ENCODE peak calls at places on chromosomes 13 and 19, in five cellular contexts. One of them, this sample, is unnamed.

GRCh38 chr19:53880716-53881481 is 1.1 kb upstream of the PRKCG start:
- DNase-seq in fibroblast of pulmonary artery: no peak
- DNase-seq in kidney epithelial cell: no peak
- DNase-seq in colonic mucosa: no peak
- DNase-seq in GM12865: no peak
- DNase-seq in this sample: no peak

GRCh38 chr19:17794731-17795494 is at the start of gene B3GNT3:
- DNase-seq in fibroblast of pulmonary artery: peak; percentile 39
- DNase-seq in kidney epithelial cell: no peak
- DNase-seq in colonic mucosa: peak; percentile 97
- DNase-seq in GM12865: no peak
- DNase-seq in this sample: no peak

GRCh38 chr13:110015253-110015652 is 228.9 kb upstream of the IRS2 start:
- DNase-seq in fibroblast of pulmonary artery: peak; percentile 24
- DNase-seq in kidney epithelial cell: no peak
- DNase-seq in colonic mucosa: no peak
- DNase-seq in GM12865: no peak
- DNase-seq in this sample: no peak

GRCh38 chr19:50159078-50159477 is 4.0 kb downstream of the IZUMO2 start:
- DNase-seq in fibroblast of pulmonary artery: no peak
- DNase-seq in kidney epithelial cell: no peak
- DNase-seq in colonic mucosa: no peak
- DNase-seq in GM12865: no peak
- DNase-seq in this sample: no peak

GRCh38 chr19:18744019-18744418 is 47.1 kb downstream of the COMP start:
- DNase-seq in fibroblast of pulmonary artery: no peak
- DNase-seq in kidney epithelial cell: no peak
- DNase-seq in colonic mucosa: no peak
- DNase-seq in GM12865: no peak
- DNase-seq in this sample: no peak

GRCh38 chr19:7772752-7773291 is 9.8 kb downstream of the CLEC4M start:
- DNase-seq in fibroblast of pulmonary artery: peak; percentile 25
- DNase-seq in kidney epithelial cell: no peak
- DNase-seq in colonic mucosa: no peak
- DNase-seq in GM12865: peak; percentile 81
- DNase-seq in this sample: peak; percentile 34

GRCh38 chr13:48505597-48506091 is 27.2 kb downstream of the RCBTB2 start:
- DNase-seq in fibroblast of pulmonary artery: no peak
- DNase-seq in kidney epithelial cell: no peak
- DNase-seq in colonic mucosa: no peak
- DNase-seq in GM12865: peak; percentile 95
- DNase-seq in this sample: peak; percentile 96

GRCh38 chr13:113796948-113797676 is 38.1 kb downstream of the TMEM255B start:
- DNase-seq in fibroblast of pulmonary artery: no peak
- DNase-seq in kidney epithelial cell: no peak
- DNase-seq in colonic mucosa: no peak
- DNase-seq in GM12865: no peak
- DNase-seq in this sample: no peak

GRCh38 chr19:30083125-30083681 is 141.2 kb downstream of the URI1 start:
- DNase-seq in fibroblast of pulmonary artery: no peak
- DNase-seq in kidney epithelial cell: no peak
- DNase-seq in colonic mucosa: no peak
- DNase-seq in GM12865: no peak
- DNase-seq in this sample: no peak

GRCh38 chr13:51191743-51192142 is 30.5 kb upstream of the FAM124A start:
- DNase-seq in fibroblast of pulmonary artery: no peak
- DNase-seq in kidney epithelial cell: no peak
- DNase-seq in colonic mucosa: no peak
- DNase-seq in GM12865: no peak
- DNase-seq in this sample: no peak

GRCh38 chr19:33194884-33195710 is 967 bp downstream of the LRP3 start:
- DNase-seq in fibroblast of pulmonary artery: peak; percentile 53
- DNase-seq in kidney epithelial cell: no peak
- DNase-seq in colonic mucosa: peak; percentile 34
- DNase-seq in GM12865: no peak
- DNase-seq in this sample: no peak

GRCh38 chr13:83975668-83976165 is 93.4 kb upstream of the SLITRK1 start:
- DNase-seq in fibroblast of pulmonary artery: no peak
- DNase-seq in kidney epithelial cell: no peak
- DNase-seq in colonic mucosa: no peak
- DNase-seq in GM12865: peak; percentile 33
- DNase-seq in this sample: no peak

GRCh38 chr13:51280379-51280940 is 58.3 kb downstream of the FAM124A start:
- DNase-seq in fibroblast of pulmonary artery: no peak
- DNase-seq in kidney epithelial cell: no peak
- DNase-seq in colonic mucosa: no peak
- DNase-seq in GM12865: no peak
- DNase-seq in this sample: no peak

GRCh38 chr13:32086366-32086765 is 54.8 kb downstream of the FRY start:
- DNase-seq in fibroblast of pulmonary artery: peak; percentile 34
- DNase-seq in kidney epithelial cell: no peak
- DNase-seq in colonic mucosa: no peak
- DNase-seq in GM12865: no peak
- DNase-seq in this sample: no peak

GRCh38 chr13:30895773-30896172 is 10.3 kb upstream of the MEDAG start:
- DNase-seq in fibroblast of pulmonary artery: peak; percentile 97
- DNase-seq in kidney epithelial cell: peak; percentile 41
- DNase-seq in colonic mucosa: no peak
- DNase-seq in GM12865: no peak
- DNase-seq in this sample: no peak

GRCh38 chr13:47457631-47458030 is 543.4 kb downstream of the SUCLA2 start:
- DNase-seq in fibroblast of pulmonary artery: peak; percentile 65
- DNase-seq in kidney epithelial cell: no peak
- DNase-seq in colonic mucosa: no peak
- DNase-seq in GM12865: no peak
- DNase-seq in this sample: no peak

GRCh38 chr19:16920816-16921529 is 32.2 kb downstream of the F2RL3 start:
- DNase-seq in fibroblast of pulmonary artery: peak; percentile 81
- DNase-seq in kidney epithelial cell: no peak
- DNase-seq in colonic mucosa: no peak
- DNase-seq in GM12865: no peak
- DNase-seq in this sample: no peak

GRCh38 chr19:18735324-18735723 is 51.8 kb downstream of the CRTC1 start:
- DNase-seq in fibroblast of pulmonary artery: no peak
- DNase-seq in kidney epithelial cell: no peak
- DNase-seq in colonic mucosa: no peak
- DNase-seq in GM12865: no peak
- DNase-seq in this sample: no peak

GRCh38 chr19:55368701-55369563 is 1.3 kb downstream of the IL11 start:
- DNase-seq in fibroblast of pulmonary artery: peak; percentile 41
- DNase-seq in kidney epithelial cell: no peak
- DNase-seq in colonic mucosa: no peak
- DNase-seq in GM12865: no peak
- DNase-seq in this sample: no peak

GRCh38 chr19:55460670-55461258 is 678 bp downstream of the ISOC2 start:
- DNase-seq in fibroblast of pulmonary artery: peak; percentile 92
- DNase-seq in kidney epithelial cell: no peak
- DNase-seq in colonic mucosa: peak; percentile 92
- DNase-seq in GM12865: peak; percentile 70
- DNase-seq in this sample: no peak

GRCh38 chr19:56837892-56838679 is 2.4 kb downstream of the PEG3 start:
- DNase-seq in fibroblast of pulmonary artery: peak; percentile 32
- DNase-seq in kidney epithelial cell: peak; percentile 38
- DNase-seq in colonic mucosa: peak; percentile 22
- DNase-seq in GM12865: no peak
- DNase-seq in this sample: no peak

GRCh38 chr13:20351279-20352022 is 119.3 kb upstream of the GJB6 start:
- DNase-seq in fibroblast of pulmonary artery: peak; percentile 47
- DNase-seq in kidney epithelial cell: no peak
- DNase-seq in colonic mucosa: no peak
- DNase-seq in GM12865: no peak
- DNase-seq in this sample: no peak

GRCh38 chr19:45558399-45558878 is 26.2 kb downstream of the OPA3 start:
- DNase-seq in fibroblast of pulmonary artery: peak; percentile 58
- DNase-seq in kidney epithelial cell: no peak
- DNase-seq in colonic mucosa: peak; percentile 77
- DNase-seq in GM12865: peak; percentile 84
- DNase-seq in this sample: peak; percentile 47

GRCh38 chr13:28955264-28955966 is 135.3 kb downstream of the MTUS2 start:
- DNase-seq in fibroblast of pulmonary artery: no peak
- DNase-seq in kidney epithelial cell: no peak
- DNase-seq in colonic mucosa: no peak
- DNase-seq in GM12865: no peak
- DNase-seq in this sample: no peak

DNA sequence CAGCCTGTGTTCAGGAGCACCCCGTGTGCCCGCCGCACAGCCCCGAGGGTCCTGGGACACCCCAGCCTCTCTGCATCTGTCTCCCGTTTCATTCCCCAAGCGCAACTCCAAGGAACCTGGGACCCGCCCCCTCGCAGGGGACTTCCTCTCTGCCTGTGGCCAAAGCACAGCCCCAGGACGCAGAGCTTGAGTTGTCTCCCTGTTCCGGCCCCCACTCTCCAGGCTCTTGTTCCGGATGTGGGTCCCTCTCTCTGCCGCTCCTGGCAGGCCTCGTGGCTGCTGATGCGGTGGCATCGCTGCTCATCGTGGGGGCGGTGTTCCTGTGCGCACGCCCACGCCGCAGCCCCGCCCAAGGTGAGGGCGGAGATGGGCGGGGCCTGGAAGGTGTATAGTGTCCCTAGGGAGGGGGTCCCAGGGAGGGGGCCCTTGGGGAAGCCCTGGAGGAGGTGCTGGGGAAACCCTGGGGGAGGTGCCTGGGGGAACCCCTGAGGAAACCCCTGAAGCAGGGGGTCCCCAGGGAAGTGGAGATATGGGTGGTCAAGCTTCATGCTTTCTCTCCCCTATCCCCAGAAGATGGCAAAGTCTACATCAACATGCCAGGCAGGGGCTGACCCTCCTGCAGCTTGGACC is 1.3 kb downstream of the HCST start:
- DNase-seq in fibroblast of pulmonary artery: peak; percentile 58
- DNase-seq in kidney epithelial cell: peak; percentile 49
- DNase-seq in colonic mucosa: peak; percentile 76
- DNase-seq in GM12865: peak; percentile 96
- DNase-seq in this sample: peak; percentile 84
- H3K4me3 ChIP-seq in fibroblast of pulmonary artery: peak overlapping the region; percentile 36
- H3K4me3 ChIP-seq in kidney epithelial cell: peak overlapping the region; percentile 15
- H3K4me3 ChIP-seq in colonic mucosa: peak overlapping the region; percentile 21
- H3K4me3 ChIP-seq in GM12865: peak overlapping the region; percentile 99
- H3K4me3 ChIP-seq in this sample: peak overlapping the region; percentile 54

DNA sequence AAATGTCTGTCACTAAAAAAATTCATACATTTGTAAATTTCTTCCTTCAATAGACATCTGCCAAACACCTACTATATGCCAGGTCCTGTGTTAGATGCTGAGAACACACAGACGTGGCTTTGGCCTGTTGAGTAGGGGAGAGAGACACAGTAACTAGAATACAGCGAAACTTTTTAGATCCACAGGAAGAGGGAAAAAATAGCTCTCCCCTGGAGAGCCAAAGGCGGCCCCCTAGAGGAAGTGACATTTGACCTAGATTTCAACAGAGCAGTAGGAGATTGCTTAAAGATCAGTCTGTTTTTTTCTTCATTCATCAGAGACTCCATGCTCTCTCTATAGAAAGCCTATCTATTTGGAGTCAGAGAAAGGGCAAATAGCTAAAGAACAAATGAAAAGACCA is 11.3 kb downstream of the LCP1 start:
- DNase-seq in fibroblast of pulmonary artery: peak; percentile 51
- DNase-seq in kidney epithelial cell: no peak
- DNase-seq in colonic mucosa: no peak
- DNase-seq in GM12865: no peak
- DNase-seq in this sample: no peak
- TF ChIP-seq CTCF in fibroblast of pulmonary artery: no peak
- TF ChIP-seq CTCF in kidney epithelial cell: no peak
- TF ChIP-seq CTCF in colonic mucosa: no peak
- TF ChIP-seq CTCF in GM12865: no peak
- TF ChIP-seq CTCF in this sample: no peak

DNA sequence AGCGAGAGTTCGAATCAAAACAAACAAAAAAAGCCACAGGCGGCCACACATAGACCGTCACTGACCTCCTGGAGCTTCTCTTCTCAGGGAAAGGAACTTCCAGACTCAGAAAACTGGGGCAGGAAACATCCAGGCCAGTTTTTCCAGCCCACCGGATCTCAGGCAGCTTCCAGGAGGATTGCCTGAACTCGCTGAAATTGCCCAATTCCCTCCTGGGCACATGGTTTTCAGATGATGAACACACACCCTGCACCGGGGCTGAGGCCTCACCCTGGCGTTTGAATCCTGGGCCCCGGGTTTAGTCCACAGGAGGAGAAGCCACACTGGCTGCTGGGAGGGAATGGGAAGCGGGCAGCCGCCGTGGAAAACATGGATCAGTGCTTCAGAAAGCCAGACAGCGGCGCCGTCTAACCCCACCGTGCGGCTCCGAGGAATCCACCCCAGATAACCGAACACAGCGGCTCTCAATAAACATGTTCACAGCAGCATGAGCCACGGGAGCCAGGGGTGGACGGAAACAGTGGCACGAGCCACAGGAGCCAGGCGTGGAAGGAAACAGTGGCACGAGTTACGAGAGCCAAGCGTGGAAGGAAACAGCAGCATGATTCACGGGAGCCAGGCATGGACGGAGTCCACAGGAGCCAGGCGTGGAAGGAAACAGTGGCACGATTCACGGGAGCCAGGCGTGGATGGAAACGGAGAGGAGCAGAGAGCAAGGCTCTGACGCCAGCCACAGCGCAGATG is 18.2 kb upstream of the PTBP1 start:
- DNase-seq in fibroblast of pulmonary artery: peak; percentile 95
- DNase-seq in kidney epithelial cell: peak; percentile 83
- DNase-seq in colonic mucosa: no peak
- DNase-seq in GM12865: no peak
- DNase-seq in this sample: no peak
- H3K4me3 ChIP-seq in fibroblast of pulmonary artery: no peak overlapping the region
- H3K4me3 ChIP-seq in kidney epithelial cell: no peak overlapping the region
- H3K4me3 ChIP-seq in colonic mucosa: no peak overlapping the region
- H3K4me3 ChIP-seq in GM12865: no peak overlapping the region
- H3K4me3 ChIP-seq in this sample: no peak overlapping the region

DNA sequence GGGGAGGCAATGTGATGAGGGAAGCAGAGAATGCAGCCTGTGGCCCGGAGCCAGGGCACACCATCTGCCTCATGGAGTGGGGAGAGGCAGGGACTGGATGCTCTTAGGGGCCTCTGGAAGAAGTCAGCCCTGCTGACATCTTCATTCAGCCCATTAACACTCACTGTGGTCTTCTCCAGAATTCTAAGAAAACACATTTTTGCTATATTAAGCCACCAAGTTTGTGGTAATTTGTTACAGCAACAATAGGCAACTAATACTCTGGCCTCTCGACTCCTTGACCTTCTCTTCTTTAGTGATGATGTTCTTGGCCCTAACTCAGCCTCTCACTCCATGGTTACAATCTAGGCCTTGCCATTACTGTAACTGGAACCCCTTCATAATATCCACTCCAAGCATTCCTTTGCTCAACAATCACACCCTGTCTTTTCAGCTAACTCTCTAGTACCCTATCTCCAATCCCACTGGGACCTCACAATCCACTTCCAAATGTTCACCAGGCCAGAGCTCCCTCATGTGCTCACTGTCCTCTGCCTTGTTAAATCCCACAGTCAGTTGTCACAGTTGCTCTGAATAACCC is 98.5 kb downstream of the MIPEP start:
- DNase-seq in fibroblast of pulmonary artery: peak; percentile 85
- DNase-seq in kidney epithelial cell: no peak
- DNase-seq in colonic mucosa: no peak
- DNase-seq in GM12865: no peak
- DNase-seq in this sample: no peak
- TF ChIP-seq CTCF in fibroblast of pulmonary artery: no peak
- TF ChIP-seq CTCF in kidney epithelial cell: no peak
- TF ChIP-seq CTCF in colonic mucosa: no peak
- TF ChIP-seq CTCF in GM12865: no peak
- TF ChIP-seq CTCF in this sample: no peak

GRCh38 chr19:3687774-3688706 is 12.2 kb downstream of the PIP5K1C start:
- DNase-seq in fibroblast of pulmonary artery: no peak
- DNase-seq in kidney epithelial cell: no peak
- DNase-seq in colonic mucosa: peak; percentile 60
- DNase-seq in GM12865: peak; percentile 77
- DNase-seq in this sample: no peak
- H3K4me3 ChIP-seq in fibroblast of pulmonary artery: no peak overlapping the region
- H3K4me3 ChIP-seq in kidney epithelial cell: peak overlapping the region; percentile 16
- H3K4me3 ChIP-seq in colonic mucosa: peak overlapping the region; percentile 30
- H3K4me3 ChIP-seq in GM12865: peak overlapping the region; percentile 56
- H3K4me3 ChIP-seq in this sample: peak overlapping the region; percentile 51

This sample was measured in GM12864.